ENCODE peak calls at places on chromosome 22, in six cellular contexts. P, K, Q, H, O and X are unnamed samples.

GRCh38 chr22:29148036-29148435 is 57.7 kb upstream of the EMID1 start:
- DNase-seq in P (no peak), K (no peak), Q (no peak), H (no peak), O (no peak), X (no peak)

GRCh38 chr22:43308451-43309235 is 34.5 kb downstream of the SCUBE1 start:
- DNase-seq in P (no peak), K (no peak), Q (no peak), H (no peak), O (no peak), X (no peak)

GRCh38 chr22:37588540-37589215 is 8.8 kb upstream of the LGALS2 start:
- DNase-seq in P (no peak), K (no peak), Q (no peak), H (no peak), O (peak; percentile 47), X (no peak)

GRCh38 chr22:19429950-19430889 is 1.3 kb downstream of the HIRA start:
- DNase-seq in P (peak; percentile 29), K (no peak), Q (no peak), H (peak; percentile 16), O (peak; percentile 59), X (peak; percentile 37)

GRCh38 chr22:33844273-33844672 is 76.0 kb downstream of the LARGE1 start:
- DNase-seq in P (peak; percentile 49), K (no peak), Q (no peak), H (no peak), O (no peak), X (no peak)

GRCh38 chr22:41288245-41288946 is 2.4 kb upstream of the RANGAP1 start:
- DNase-seq in P (peak; percentile 18), K (no peak), Q (no peak), H (peak; percentile 80), O (peak; percentile 50), X (no peak)

GRCh38 chr22:23755711-23756110 is 1.5 kb upstream of the VPREB3 start:
- DNase-seq in P (no peak), K (no peak), Q (no peak), H (no peak), O (no peak), X (no peak)

GRCh38 chr22:30277547-30278344 is 11.1 kb upstream of the OSM start:
- DNase-seq in P (peak; percentile 33), K (no peak), Q (no peak), H (peak; percentile 89), O (no peak), X (no peak)

GRCh38 chr22:45125198-45125597 is 38.5 kb upstream of the NUP50 start:
- DNase-seq in P (no peak), K (no peak), Q (no peak), H (no peak), O (no peak), X (no peak)

GRCh38 chr22:40853961-40854360 is 2.5 kb downstream of the ST13 start:
- DNase-seq in P (no peak), K (no peak), Q (no peak), H (peak; percentile 2), O (no peak), X (no peak)

GRCh38 chr22:49996532-49997220 is 15.9 kb downstream of the IL17REL start:
- DNase-seq in P (no peak), K (no peak), Q (no peak), H (no peak), O (no peak), X (no peak)

GRCh38 chr22:46610345-46610744 is 9.8 kb upstream of the GRAMD4 start:
- DNase-seq in P (no peak), K (no peak), Q (no peak), H (no peak), O (no peak), X (no peak)

GRCh38 chr22:41579997-41580355 is 9.7 kb downstream of the PMM1 start:
- DNase-seq in P (no peak), K (no peak), Q (no peak), H (no peak), O (peak; percentile 92), X (no peak)

GRCh38 chr22:44147821-44148574 is 32.7 kb upstream of the PARVG start:
- DNase-seq in P (peak; percentile 26), K (no peak), Q (no peak), H (no peak), O (no peak), X (no peak)

GRCh38 chr22:22710719-22711531 is 66.5 kb downstream of the GGTLC2 start:
- DNase-seq in P (no peak), K (peak; percentile 69), Q (peak; percentile 27), H (peak; percentile 41), O (peak; percentile 64), X (peak; percentile 82)

GRCh38 chr22:20174785-20175596 is 24.1 kb upstream of the CCDC188 start:
- DNase-seq in P (peak; percentile 38), K (no peak), Q (no peak), H (no peak), O (no peak), X (no peak)

GRCh38 chr22:31490496-31490925 is 869 bp upstream of the EIF4ENIF1 start:
- DNase-seq in P (peak; percentile 57), K (peak; percentile 69), Q (peak; percentile 44), H (peak; percentile 81), O (peak; percentile 61), X (peak; percentile 41)
- TF ChIP-seq CTCF in P (no peak), K (no peak), Q (no peak), H (peak; percentile 14), O (no peak), X (no peak)

GRCh38 chr22:25331050-25331449 is 111.6 kb downstream of the CRYBB2 start:
- DNase-seq in P (no peak), K (no peak), Q (no peak), H (no peak), O (no peak), X (no peak)

GRCh38 chr22:25332386-25332785 is 112.9 kb downstream of the CRYBB2 start:
- DNase-seq in P (no peak), K (no peak), Q (no peak), H (no peak), O (no peak), X (no peak)

GRCh38 chr22:25334091-25334490 is 114.7 kb downstream of the CRYBB2 start:
- DNase-seq in P (peak; percentile 79), K (peak; percentile 42), Q (no peak), H (peak; percentile 44), O (peak; percentile 58), X (no peak)
- TF ChIP-seq CTCF in P (peak; percentile 53), K (no peak), Q (no peak), H (peak; percentile 75), O (peak; percentile 10), X (no peak)

GRCh38 chr22:27620367-27621154 is 181.0 kb downstream of the MN1 start:
- DNase-seq in P (no peak), K (no peak), Q (no peak), H (no peak), O (no peak), X (no peak)

GRCh38 chr22:27614291-27615007 is 187.1 kb downstream of the MN1 start:
- DNase-seq in P (no peak), K (no peak), Q (no peak), H (no peak), O (no peak), X (no peak)

GRCh38 chr22:27615408-27615807 is 186.1 kb downstream of the MN1 start:
- DNase-seq in P (no peak), K (no peak), Q (no peak), H (no peak), O (no peak), X (no peak)

GRCh38 chr22:27616033-27616432 is 185.5 kb downstream of the MN1 start:
- DNase-seq in P (no peak), K (no peak), Q (no peak), H (no peak), O (no peak), X (no peak)

DNA sequence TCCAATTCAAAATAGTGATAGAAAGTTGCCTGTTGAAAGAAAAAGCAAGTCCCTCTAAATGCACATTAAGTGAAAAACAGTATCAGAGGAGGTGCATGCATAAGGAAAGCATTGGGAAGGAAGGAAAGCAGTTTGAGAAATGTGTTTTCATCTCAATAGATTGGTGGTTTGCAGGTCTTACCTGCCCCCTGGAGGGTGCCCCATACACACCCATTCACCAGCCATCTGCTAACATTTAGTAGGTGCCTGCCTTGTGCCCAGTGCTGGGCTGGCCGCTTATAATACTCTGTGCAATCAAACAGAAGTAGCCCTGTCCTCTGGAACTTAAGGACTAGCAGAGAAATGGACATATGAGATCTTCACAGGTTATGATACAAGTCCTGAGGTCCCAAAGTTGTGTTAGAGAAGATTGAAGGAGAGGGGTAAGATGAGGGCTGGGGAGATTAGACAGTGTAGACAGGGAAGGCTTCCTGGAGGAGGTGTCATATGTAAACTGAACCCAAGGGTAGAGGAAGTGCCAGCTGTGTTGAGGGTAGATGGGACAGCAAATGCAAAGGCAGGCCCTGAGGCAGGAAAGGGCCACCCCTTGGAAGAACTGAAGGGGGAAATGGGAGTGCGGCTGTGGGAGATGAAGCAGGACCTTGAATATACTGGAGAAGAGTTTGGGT is 184.2 kb downstream of the MN1 start:
- DNase-seq in P (no peak), K (no peak), Q (no peak), H (peak; percentile 7), O (no peak), X (no peak)
- TF ChIP-seq CTCF in P (no peak), K (no peak), Q (no peak), H (no peak), O (no peak), X (no peak)

GRCh38 chr22:17201285-17201945 is 17.8 kb downstream of the ADA2 start:
- DNase-seq in P (peak; percentile 25), K (no peak), Q (no peak), H (peak; percentile 21), O (no peak), X (no peak)
- TF ChIP-seq CTCF in P (peak; percentile 40), K (no peak), Q (no peak), H (peak; percentile 13), O (no peak), X (no peak)

GRCh38 chr22:48488149-48488551 is 1339.5 kb downstream of the BRD1 start:
- DNase-seq in P (no peak), K (no peak), Q (no peak), H (no peak), O (no peak), X (no peak)
- TF ChIP-seq CTCF in P (no peak), K (no peak), Q (no peak), H (no peak), O (no peak), X (no peak)